ENCODE peak calls at places on chromosome 1, in six cellular contexts. H is testis, W is A549, N is lung, T is astrocyte of the cerebellum, X is AG09309. G is an unnamed sample.

GRCh38 chr1:83097715-83098613 is 901.0 kb downstream of the TTLL7 start:
- DNase-seq in H (no peak), W (no peak), N (no peak), T (no peak), X (peak), G (no peak)

GRCh38 chr1:180815188-180815587 is 97.5 kb upstream of the KIAA1614 start:
- DNase-seq in H (no peak), W (no peak), N (no peak), T (no peak), X (no peak), G (no peak)

GRCh38 chr1:15949453-15950245 is 26.3 kb downstream of the ZBTB17 start:
- DNase-seq in H (peak), W (peak), N (peak), T (peak), X (peak), G (no peak)

GRCh38 chr1:149917590-149918144 is at the start of gene SV2A:
- DNase-seq in H (no peak), W (no peak), N (no peak), T (no peak), X (no peak), G (peak)

GRCh38 chr1:16064536-16065196 is 8.8 kb downstream of the FAM131C start:
- DNase-seq in H (peak), W (no peak), N (no peak), T (no peak), X (no peak), G (no peak)

GRCh38 chr1:109096110-109096509 is 5.5 kb downstream of the TMEM167B start:
- DNase-seq in H (peak), W (no peak), N (no peak), T (no peak), X (no peak), G (no peak)

GRCh38 chr1:52601519-52601918 is 652 bp upstream of the GPX7 start:
- DNase-seq in H (no peak), W (no peak), N (no peak), T (no peak), X (no peak), G (no peak)

GRCh38 chr1:33334081-33334552 is 13.2 kb upstream of the A3GALT2 start:
- DNase-seq in H (peak), W (no peak), N (no peak), T (no peak), X (no peak), G (no peak)

GRCh38 chr1:216903389-216903754 is 180.1 kb upstream of the ESRRG start:
- DNase-seq in H (no peak), W (no peak), N (no peak), T (peak), X (no peak), G (no peak)

GRCh38 chr1:17276568-17276967 is 27.7 kb downstream of the PADI3 start:
- DNase-seq in H (no peak), W (peak), N (no peak), T (peak), X (peak), G (no peak)

GRCh38 chr1:186440584-186440983 is 20.3 kb downstream of the PDC start:
- DNase-seq in H (no peak), W (peak), N (no peak), T (no peak), X (no peak), G (no peak)

GRCh38 chr1:88640060-88640459 is 44.0 kb upstream of the PKN2 start:
- DNase-seq in H (no peak), W (no peak), N (no peak), T (no peak), X (no peak), G (no peak)

GRCh38 chr1:115277276-115277675 is 60.8 kb downstream of the NGF start:
- DNase-seq in H (no peak), W (no peak), N (no peak), T (no peak), X (no peak), G (no peak)

GRCh38 chr1:234954613-234955012 is 174.0 kb downstream of the TOMM20 start:
- DNase-seq in H (peak), W (no peak), N (no peak), T (no peak), X (no peak), G (no peak)

GRCh38 chr1:36712151-36712550 is 229.4 kb upstream of the CSF3R start:
- DNase-seq in H (no peak), W (no peak), N (no peak), T (no peak), X (no peak), G (no peak)

GRCh38 chr1:2000850-2001249 is 2.7 kb downstream of the CFAP74 start:
- DNase-seq in H (no peak), W (no peak), N (no peak), T (no peak), X (no peak), G (no peak)

GRCh38 chr1:53697671-53698380 is 41.1 kb downstream of the GLIS1 start:
- DNase-seq in H (peak), W (no peak), N (no peak), T (no peak), X (peak), G (no peak)

GRCh38 chr1:215104283-215104682 is 21.7 kb downstream of the KCNK2 start:
- DNase-seq in H (no peak), W (no peak), N (no peak), T (no peak), X (no peak), G (no peak)

GRCh38 chr1:25556791-25557476 is 13.5 kb downstream of the LDLRAP1 start:
- DNase-seq in H (no peak), W (no peak), N (no peak), T (peak), X (no peak), G (no peak)

GRCh38 chr1:209355415-209355814 is 228.1 kb upstream of the CAMK1G start:
- DNase-seq in H (no peak), W (no peak), N (no peak), T (no peak), X (no peak), G (no peak)

GRCh38 chr1:108049083-108049819 is 84.3 kb upstream of the VAV3 start:
- DNase-seq in H (no peak), W (peak), N (no peak), T (no peak), X (peak), G (peak)

GRCh38 chr1:81435175-81435574 is 365.6 kb upstream of the ADGRL2 start:
- DNase-seq in H (no peak), W (no peak), N (no peak), T (no peak), X (no peak), G (no peak)

GRCh38 chr1:157969693-157970485 is 23.6 kb upstream of the KIRREL1 start:
- DNase-seq in H (peak), W (peak), N (no peak), T (peak), X (peak), G (peak)

GRCh38 chr1:205014772-205015171 is 28.2 kb upstream of the CNTN2 start:
- DNase-seq in H (no peak), W (no peak), N (no peak), T (no peak), X (no peak), G (no peak)

GRCh38 chr1:65830306-65830705 is 37.6 kb downstream of the PDE4B start:
- DNase-seq in H (no peak), W (no peak), N (no peak), T (no peak), X (no peak), G (no peak)

GRCh38 chr1:54996869-54997710 is 1.6 kb upstream of the BSND start:
- DNase-seq in H (peak), W (no peak), N (no peak), T (no peak), X (no peak), G (no peak)

GRCh38 chr1:59903136-59903754 is 23.3 kb downstream of the CYP2J2 start:
- DNase-seq in H (peak), W (peak), N (peak), T (no peak), X (no peak), G (peak)

GRCh38 chr1:168227620-168228019 is 1.8 kb downstream of the SFT2D2 start:
- DNase-seq in H (no peak), W (no peak), N (no peak), T (no peak), X (no peak), G (no peak)

GRCh38 chr1:201488817-201489581 is 17.9 kb downstream of the CSRP1 start:
- DNase-seq in H (no peak), W (peak), N (peak), T (peak), X (peak), G (no peak)

GRCh38 chr1:176692988-176693696 is 230.2 kb downstream of the PAPPA2 start:
- DNase-seq in H (no peak), W (no peak), N (no peak), T (no peak), X (no peak), G (no peak)

GRCh38 chr1:221962385-221962784 is 220.5 kb upstream of the DUSP10 start:
- DNase-seq in H (no peak), W (no peak), N (no peak), T (no peak), X (no peak), G (no peak)

GRCh38 chr1:160672789-160673695 is 26.2 kb upstream of the SLAMF1 start:
- DNase-seq in H (no peak), W (no peak), N (no peak), T (no peak), X (no peak), G (no peak)

GRCh38 chr1:54124472-54124871 is 28.3 kb downstream of the CDCP2 start:
- DNase-seq in H (no peak), W (no peak), N (no peak), T (no peak), X (no peak), G (no peak)

DNA sequence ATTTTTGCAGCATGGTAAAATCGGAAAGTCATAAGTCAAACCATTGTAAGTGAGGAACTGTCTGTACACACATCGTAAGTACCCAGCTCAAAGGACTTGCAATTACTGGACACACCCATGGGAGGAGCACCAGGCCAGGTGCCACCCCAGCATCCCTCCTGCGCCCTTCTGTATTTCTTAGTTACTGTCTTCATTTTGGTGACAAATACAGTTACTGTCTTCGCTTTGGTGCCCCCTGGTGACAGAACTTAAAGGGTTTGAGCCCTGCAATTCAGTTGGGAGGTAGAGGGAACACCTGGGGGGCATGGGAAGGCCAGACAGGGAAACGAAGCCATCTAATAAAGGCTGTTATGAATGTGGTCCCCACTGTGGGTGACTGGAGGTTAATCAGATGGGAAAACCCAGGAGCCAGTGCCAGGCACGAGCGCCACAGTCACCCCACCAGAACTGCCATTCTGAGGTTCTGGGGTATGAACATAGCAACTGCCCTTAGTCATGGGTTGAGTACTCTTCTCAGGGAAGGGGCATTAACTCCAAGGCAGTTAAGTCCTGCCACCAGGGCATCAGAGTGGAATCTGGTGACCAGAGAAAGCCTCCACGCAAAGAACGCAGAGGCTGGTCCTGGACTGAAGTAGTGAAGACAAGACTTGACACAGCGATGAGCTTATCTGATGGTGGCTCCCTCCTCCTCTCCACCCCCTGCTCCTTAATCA is 612.9 kb downstream of the PTPRU start:
- DNase-seq in H (peak), W (no peak), N (no peak), T (no peak), X (no peak), G (peak)
- TF ChIP-seq CTCF in H (no peak), W (peak), N (no peak), T (peak), X (peak), G (peak)

GRCh38 chr1:20551161-20551560 is 1.2 kb upstream of the FAM43B start:
- DNase-seq in H (no peak), W (no peak), N (no peak), T (no peak), X (no peak), G (no peak)
- TF ChIP-seq CTCF in H (no peak), W (no peak), N (no peak), T (no peak), X (no peak), G (no peak)

GRCh38 chr1:100358210-100358609 is 5.9 kb downstream of the CDC14A start:
- DNase-seq in H (peak), W (no peak), N (no peak), T (no peak), X (no peak), G (no peak)
- TF ChIP-seq CTCF in H (no peak), W (peak), N (no peak), T (peak), X (peak), G (peak)

GRCh38 chr1:238060046-238060445 is 169.3 kb upstream of the ZP4 start:
- DNase-seq in H (no peak), W (no peak), N (no peak), T (peak), X (no peak), G (no peak)
- TF ChIP-seq CTCF in H (no peak), W (no peak), N (no peak), T (no peak), X (no peak), G (no peak)

GRCh38 chr1:8464987-8465386 is 147.1 kb downstream of the SLC45A1 start:
- DNase-seq in H (no peak), W (no peak), N (no peak), T (no peak), X (no peak), G (no peak)
- TF ChIP-seq CTCF in H (no peak), W (no peak), N (no peak), T (no peak), X (no peak), G (no peak)

GRCh38 chr1:11472284-11472683 is 6.7 kb upstream of the DISP3 start:
- DNase-seq in H (no peak), W (no peak), N (no peak), T (no peak), X (no peak), G (no peak)

GRCh38 chr1:11471473-11471872 is 7.5 kb upstream of the DISP3 start:
- DNase-seq in H (no peak), W (no peak), N (no peak), T (no peak), X (no peak), G (no peak)

GRCh38 chr1:11473635-11474034 is 5.3 kb upstream of the DISP3 start:
- DNase-seq in H (peak), W (no peak), N (no peak), T (no peak), X (no peak), G (peak)

GRCh38 chr1:11466416-11466815 is 12.5 kb upstream of the DISP3 start:
- DNase-seq in H (no peak), W (no peak), N (no peak), T (no peak), X (no peak), G (no peak)

GRCh38 chr1:11470912-11471311 is 8.0 kb upstream of the DISP3 start:
- DNase-seq in H (no peak), W (no peak), N (no peak), T (no peak), X (no peak), G (no peak)
- TF ChIP-seq CTCF in H (no peak), W (no peak), N (no peak), T (no peak), X (no peak), G (no peak)

GRCh38 chr1:117627562-117628165 is 21.8 kb downstream of the TENT5C start:
- DNase-seq in H (no peak), W (no peak), N (peak), T (no peak), X (no peak), G (no peak)
- TF ChIP-seq CTCF in H (no peak), W (no peak), N (no peak), T (no peak), X (no peak), G (no peak)

DNA sequence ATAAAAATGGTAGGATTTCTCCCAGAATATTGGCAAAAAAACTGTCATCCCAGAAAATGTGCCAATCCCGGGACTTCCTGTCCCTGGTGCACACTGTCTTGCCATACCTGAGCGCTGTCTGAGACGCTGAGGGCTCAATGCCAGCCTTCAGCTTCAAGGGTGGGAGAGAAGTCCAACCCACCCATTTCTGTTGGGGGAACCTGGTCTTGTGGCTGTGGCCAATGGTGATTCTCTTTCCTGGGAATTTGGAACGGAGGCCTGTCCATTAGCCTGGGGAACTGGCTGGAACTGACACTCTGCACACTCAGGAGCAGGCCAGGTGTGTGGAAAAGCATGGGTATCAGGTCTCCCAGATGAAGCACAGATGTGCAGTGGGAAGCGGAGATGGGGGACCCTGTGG is 6.7 kb downstream of the MTHFR start:
- DNase-seq in H (no peak), W (no peak), N (no peak), T (no peak), X (no peak), G (no peak)
- TF ChIP-seq CTCF in H (no peak), W (no peak), N (no peak), T (no peak), X (no peak), G (no peak)

G was measured in endothelial cell.